ENCODE peak calls at places on chromosome 1, in ten cellular contexts. U is esophagus squamous epithelium, X is IMR-90, H is breast epithelium, E is stomach, J is HepG2, M is prostate gland, G is GM12892, K is transverse colon, S is ovary. A is an unnamed sample.
A peak's percentile ranks its signal among the peaks of the same experiment; 100 is the strongest.

GRCh38 chr1:114435088-114435715 is 75.8 kb downstream of the TRIM33 start:
- DNase-seq in U (no peak), X (no peak), H (no peak), E (no peak), J (peak; percentile 78), M (no peak), G (no peak), K (no peak), S (no peak), A (no peak)

GRCh38 chr1:70195342-70195741 is 10.0 kb downstream of the LRRC40 start:
- DNase-seq in U (no peak), X (no peak), H (no peak), E (no peak), J (no peak), M (no peak), G (no peak), K (no peak), S (no peak), A (no peak)

GRCh38 chr1:72285074-72285425 is 2.7 kb upstream of the NEGR1 start:
- DNase-seq in U (no peak), X (no peak), H (no peak), E (no peak), J (no peak), M (no peak), G (no peak), K (no peak), S (no peak), A (peak; percentile 33)

GRCh38 chr1:1099506-1100183 is 16.2 kb downstream of the C1orf159 start:
- DNase-seq in U (no peak), X (no peak), H (no peak), E (no peak), J (no peak), M (no peak), G (no peak), K (no peak), S (no peak), A (no peak)

GRCh38 chr1:12712929-12713328 is 3.0 kb upstream of the AADACL3 start:
- DNase-seq in U (no peak), X (no peak), H (no peak), E (no peak), J (no peak), M (no peak), G (no peak), K (no peak), S (no peak), A (no peak)

GRCh38 chr1:27106561-27107323 is 48.2 kb downstream of the SLC9A1 start:
- DNase-seq in U (no peak), X (no peak), H (no peak), E (no peak), J (no peak), M (no peak), G (no peak), K (no peak), S (no peak), A (no peak)

GRCh38 chr1:89363638-89364536 is at the start of gene GBP6:
- DNase-seq in U (no peak), X (no peak), H (no peak), E (no peak), J (no peak), M (no peak), G (no peak), K (no peak), S (peak; percentile 10), A (no peak)

GRCh38 chr1:246526380-246526779 is 19.3 kb upstream of the SMYD3 start:
- DNase-seq in U (no peak), X (no peak), H (no peak), E (no peak), J (no peak), M (no peak), G (no peak), K (no peak), S (no peak), A (peak; percentile 56)

GRCh38 chr1:28173151-28173979 is 3.1 kb downstream of the PTAFR start:
- DNase-seq in U (no peak), X (peak; percentile 34), H (no peak), E (no peak), J (peak; percentile 59), M (no peak), G (no peak), K (no peak), S (no peak), A (no peak)

GRCh38 chr1:1013105-1013921 is at the start of gene ISG15:
- DNase-seq in U (peak; percentile 67), X (peak; percentile 83), H (peak; percentile 84), E (peak; percentile 93), J (peak; percentile 73), M (peak; percentile 87), G (peak; percentile 72), K (peak; percentile 93), S (peak; percentile 84), A (peak; percentile 84)

GRCh38 chr1:181101581-181102226 is 13.2 kb downstream of the IER5 start:
- DNase-seq in U (no peak), X (peak; percentile 74), H (no peak), E (no peak), J (no peak), M (no peak), G (no peak), K (no peak), S (no peak), A (no peak)

GRCh38 chr1:19073311-19074186 is 117.1 kb upstream of the IFFO2 start:
- DNase-seq in U (no peak), X (no peak), H (peak; percentile 69), E (peak; percentile 86), J (no peak), M (peak; percentile 89), G (no peak), K (no peak), S (no peak), A (peak; percentile 89)

GRCh38 chr1:76287917-76288316 is 213.4 kb downstream of the ST6GALNAC3 start:
- DNase-seq in U (no peak), X (no peak), H (no peak), E (no peak), J (no peak), M (no peak), G (no peak), K (no peak), S (no peak), A (no peak)
- TF ChIP-seq POLR2A in U (no peak), X (no peak), H (no peak), E (no peak), J (no peak), M (no peak), G (no peak), K (no peak), S (no peak), A (no peak)

GRCh38 chr1:5992034-5992813 is at the start of gene NPHP4:
- DNase-seq in U (peak; percentile 96), X (peak; percentile 100), H (peak; percentile 99), E (peak; percentile 100), J (peak; percentile 98), M (peak; percentile 100), G (peak; percentile 99), K (peak; percentile 99), S (peak; percentile 100), A (peak; percentile 100)
- TF ChIP-seq POLR2A in U (peak; percentile 49), X (peak; percentile 93), H (no peak), E (no peak), J (peak; percentile 63), M (peak; percentile 40), G (peak; percentile 63), K (peak; percentile 25), S (peak; percentile 39), A (no peak)

GRCh38 chr1:225493591-225494246 is 65.9 kb upstream of the LBR start:
- DNase-seq in U (no peak), X (no peak), H (no peak), E (no peak), J (no peak), M (no peak), G (no peak), K (no peak), S (no peak), A (no peak)

GRCh38 chr1:225500589-225501192 is 72.9 kb upstream of the LBR start:
- DNase-seq in U (no peak), X (no peak), H (no peak), E (no peak), J (no peak), M (no peak), G (no peak), K (no peak), S (no peak), A (no peak)

GRCh38 chr1:225494789-225495359 is 67.0 kb upstream of the LBR start:
- DNase-seq in U (no peak), X (no peak), H (no peak), E (no peak), J (no peak), M (no peak), G (no peak), K (no peak), S (no peak), A (no peak)

DNA sequence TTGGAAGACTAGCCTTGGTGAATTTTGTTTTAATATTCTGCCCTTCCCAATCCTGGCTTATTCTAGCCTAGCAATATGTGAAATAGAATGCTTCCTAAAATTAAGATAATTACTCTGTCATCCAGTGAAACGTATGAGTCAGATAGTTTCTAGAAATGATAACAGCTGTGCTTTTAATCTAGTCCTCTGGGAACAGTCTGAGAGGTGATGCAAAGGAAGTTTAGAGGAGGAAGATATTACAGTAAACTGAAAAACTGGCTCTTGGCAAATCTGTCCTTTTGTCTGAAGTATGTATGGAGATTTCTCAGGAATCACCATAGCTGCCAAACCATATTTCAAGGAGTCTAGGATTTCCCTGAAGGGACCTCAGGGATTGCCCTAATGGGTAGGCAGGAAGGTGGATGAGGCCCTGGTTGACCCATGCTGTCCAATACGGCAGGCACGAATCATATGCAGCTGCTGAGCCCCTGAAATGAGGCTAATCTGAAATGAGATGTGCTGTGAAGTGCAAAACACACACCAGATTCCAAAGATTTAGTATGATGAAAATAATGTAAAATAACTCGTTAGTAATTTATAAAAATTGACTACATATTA is 70.8 kb upstream of the LBR start:
- DNase-seq in U (no peak), X (peak; percentile 68), H (no peak), E (no peak), J (no peak), M (no peak), G (no peak), K (no peak), S (no peak), A (no peak)
- TF ChIP-seq POLR2A in U (no peak), X (no peak), H (no peak), E (no peak), J (no peak), M (no peak), G (no peak), K (no peak), S (no peak), A (no peak)

DNA sequence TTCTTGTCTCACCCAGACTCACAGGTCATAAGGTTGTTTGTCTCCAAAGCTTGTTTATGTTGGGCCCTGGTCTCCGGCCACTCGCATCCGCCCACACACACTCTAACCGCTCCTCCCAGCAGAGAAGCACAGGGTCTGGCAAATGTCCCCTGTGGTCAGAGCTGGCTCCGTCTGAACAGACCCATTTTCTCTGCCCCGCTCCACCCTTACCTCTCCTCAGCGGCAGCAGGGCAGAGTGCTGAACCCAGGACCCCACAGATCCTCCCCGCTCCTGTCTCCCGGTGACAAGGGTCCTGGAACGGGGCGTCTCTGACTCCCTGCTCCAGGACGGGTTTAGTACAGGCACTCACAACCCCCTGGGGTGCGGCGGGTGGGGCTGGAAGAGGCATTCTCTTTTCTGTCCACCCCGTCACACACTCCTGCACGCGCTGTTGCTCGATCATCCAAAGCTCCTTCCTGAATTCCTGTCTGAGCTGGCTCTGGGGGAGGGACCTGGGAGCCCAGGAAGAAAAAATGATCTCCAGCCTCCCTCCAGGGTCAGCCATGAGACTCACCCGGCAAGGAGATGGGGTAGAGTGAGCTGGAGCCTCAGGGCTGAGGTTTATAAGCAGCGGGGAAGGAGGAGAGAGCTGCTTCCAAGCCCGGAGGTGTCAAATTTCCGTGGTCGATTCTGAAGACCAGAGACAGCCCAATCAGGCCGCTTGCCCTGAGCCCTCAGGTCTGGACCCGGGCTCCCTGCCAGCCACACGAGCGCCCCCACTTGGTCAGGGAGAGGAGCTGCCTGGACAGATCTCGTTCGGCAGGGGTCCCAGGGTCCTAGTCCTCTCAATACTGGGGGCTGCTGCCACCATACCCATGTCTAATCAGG is at the start of gene S100A13:
- DNase-seq in U (no peak), X (peak; percentile 96), H (peak; percentile 74), E (peak; percentile 69), J (peak; percentile 90), M (peak; percentile 43), G (peak; percentile 76), K (peak; percentile 71), S (peak; percentile 87), A (peak; percentile 77)
- TF ChIP-seq POLR2A in U (peak; percentile 31), X (peak; percentile 99), H (peak; percentile 65), E (no peak), J (peak; percentile 91), M (peak; percentile 41), G (peak; percentile 42), K (peak; percentile 81), S (peak; percentile 62), A (peak; percentile 31)